ENCODE peak calls at places on chromosome 19, in seven cellular contexts. S is suprapubic skin; H is AG09309; P is CD8-positive, alpha-beta T cell; V is HL-60; N is omental fat pad; E is cardiac muscle cell. X is an unnamed sample.

GRCh38 chr19:48006762-48007161 is 12.3 kb downstream of the ELSPBP1 start:
- DNase-seq in S (no peak), H (no peak), P (no peak), V (no peak), N (no peak), E (no peak), X (no peak)

GRCh38 chr19:7932276-7932929 is 6.5 kb upstream of the CTXN1 start:
- DNase-seq in S (no peak), H (no peak), P (no peak), V (no peak), N (no peak), E (no peak), X (no peak)

GRCh38 chr19:56321981-56322558 is 7.4 kb upstream of the ZSCAN5A start:
- DNase-seq in S (no peak), H (no peak), P (no peak), V (peak), N (no peak), E (no peak), X (no peak)

GRCh38 chr19:45485301-45486077 is 11.4 kb downstream of the RTN2 start:
- DNase-seq in S (peak), H (peak), P (peak), V (peak), N (peak), E (peak), X (peak)

GRCh38 chr19:3509566-3509989 is 3.5 kb downstream of the FZR1 start:
- DNase-seq in S (no peak), H (no peak), P (no peak), V (no peak), N (no peak), E (no peak), X (no peak)

GRCh38 chr19:32598022-32598421 is 17.0 kb downstream of the PDCD5 start:
- DNase-seq in S (no peak), H (no peak), P (no peak), V (no peak), N (no peak), E (no peak), X (no peak)

GRCh38 chr19:43631491-43631890 is 8.2 kb downstream of the CADM4 start:
- DNase-seq in S (no peak), H (no peak), P (no peak), V (no peak), N (no peak), E (no peak), X (no peak)

GRCh38 chr19:48487944-48488343 is 18.8 kb downstream of the CYTH2 start:
- DNase-seq in S (no peak), H (peak), P (no peak), V (no peak), N (peak), E (no peak), X (no peak)

GRCh38 chr19:10518444-10519361 is 1.5 kb upstream of the S1PR5 start:
- DNase-seq in S (no peak), H (no peak), P (peak), V (no peak), N (no peak), E (no peak), X (no peak)

GRCh38 chr19:19490247-19490968 is 24.9 kb downstream of the TSSK6 start:
- DNase-seq in S (no peak), H (peak), P (peak), V (peak), N (peak), E (peak), X (peak)

GRCh38 chr19:56085571-56086275 is 35.4 kb downstream of the ZNF787 start:
- DNase-seq in S (no peak), H (no peak), P (no peak), V (no peak), N (no peak), E (no peak), X (no peak)

GRCh38 chr19:7004313-7004931 is 16.8 kb downstream of the MBD3L2B start:
- DNase-seq in S (no peak), H (no peak), P (no peak), V (peak), N (no peak), E (peak), X (no peak)

GRCh38 chr19:18444513-18444912 is 6.6 kb upstream of the ISYNA1 start:
- DNase-seq in S (no peak), H (no peak), P (no peak), V (no peak), N (no peak), E (no peak), X (no peak)

GRCh38 chr19:11784356-11784755 is 14.0 kb upstream of the ZNF491 start:
- DNase-seq in S (no peak), H (no peak), P (no peak), V (no peak), N (no peak), E (no peak), X (no peak)

GRCh38 chr19:11296264-11296663 is 304 bp downstream of the TSPAN16 start:
- DNase-seq in S (no peak), H (no peak), P (no peak), V (peak), N (no peak), E (no peak), X (no peak)

GRCh38 chr19:33938821-33939220 is 142.2 kb downstream of the KCTD15 start:
- DNase-seq in S (no peak), H (no peak), P (no peak), V (no peak), N (no peak), E (no peak), X (no peak)

GRCh38 chr19:44722131-44723121 is 23.5 kb downstream of the CEACAM16 start:
- DNase-seq in S (no peak), H (no peak), P (no peak), V (peak), N (no peak), E (no peak), X (no peak)

GRCh38 chr19:48858984-48859710 is 9.3 kb downstream of the PLEKHA4 start:
- DNase-seq in S (no peak), H (no peak), P (peak), V (peak), N (no peak), E (no peak), X (no peak)

GRCh38 chr19:10855879-10856522 is 7.8 kb downstream of the C19orf38 start:
- DNase-seq in S (no peak), H (no peak), P (no peak), V (peak), N (no peak), E (peak), X (no peak)

GRCh38 chr19:6092329-6093286 is 17.7 kb downstream of the RFX2 start:
- DNase-seq in S (peak), H (no peak), P (no peak), V (no peak), N (no peak), E (peak), X (peak)

GRCh38 chr19:2950286-2951124 is 5.7 kb upstream of the ZNF77 start:
- DNase-seq in S (peak), H (peak), P (peak), V (peak), N (peak), E (peak), X (peak)

GRCh38 chr19:33946535-33947323 is 150.1 kb downstream of the KCTD15 start:
- DNase-seq in S (peak), H (no peak), P (no peak), V (no peak), N (no peak), E (no peak), X (no peak)

GRCh38 chr19:32891609-32892008 is 22.0 kb upstream of the SLC7A9 start:
- DNase-seq in S (no peak), H (no peak), P (no peak), V (no peak), N (no peak), E (no peak), X (no peak)

GRCh38 chr19:45251452-45252354 is 632 bp downstream of the MARK4 start:
- DNase-seq in S (no peak), H (no peak), P (no peak), V (no peak), N (no peak), E (peak), X (no peak)

GRCh38 chr19:9144920-9145319 is 4.7 kb downstream of the ZNF317 start:
- DNase-seq in S (no peak), H (no peak), P (no peak), V (no peak), N (no peak), E (no peak), X (no peak)

GRCh38 chr19:9139609-9140158 is 513 bp upstream of the ZNF317 start:
- DNase-seq in S (no peak), H (no peak), P (no peak), V (no peak), N (no peak), E (no peak), X (no peak)

DNA sequence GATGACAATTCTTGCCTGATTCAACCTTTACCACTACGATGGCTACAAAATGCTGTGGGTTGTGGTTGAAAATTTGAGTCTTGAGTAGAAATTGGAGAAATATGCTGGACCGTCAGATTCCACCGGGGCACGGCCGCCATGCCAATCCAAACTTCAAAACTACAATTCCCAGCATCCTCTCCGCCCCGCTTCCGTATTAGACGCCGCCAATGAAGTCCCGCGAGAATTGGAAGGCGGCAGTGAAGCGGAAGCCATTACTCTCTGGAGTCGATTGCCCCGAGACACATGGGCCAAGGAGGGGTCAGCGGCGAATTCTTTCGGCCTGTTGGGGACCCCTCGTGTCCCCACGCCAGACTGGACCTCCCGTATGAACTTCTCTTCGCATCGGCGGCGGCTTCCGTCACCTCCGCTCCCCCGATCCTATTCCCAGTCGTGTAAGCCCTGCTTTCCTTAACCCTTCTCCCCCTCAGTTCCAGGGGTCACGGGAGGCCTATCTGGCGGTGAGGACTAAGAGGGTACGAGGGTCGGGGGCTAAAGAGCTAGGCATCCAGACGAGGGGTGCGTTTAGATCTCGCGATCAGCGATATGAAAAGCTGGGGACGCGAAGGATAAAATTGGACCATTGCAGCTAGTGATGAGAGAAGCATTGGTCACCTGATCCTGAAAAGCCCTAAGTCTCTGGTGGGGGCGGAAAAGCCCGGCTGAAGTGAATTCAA is at the start of gene ZNF317:
- DNase-seq in S (peak), H (peak), P (peak), V (peak), N (peak), E (peak), X (peak)
- TF ChIP-seq CTCF in S (no peak), H (no peak), P (no peak), V (no peak), N (no peak), E (no peak), X (no peak)

GRCh38 chr19:41540041-41540695 is 35.8 kb upstream of the CEACAM21 start:
- DNase-seq in S (no peak), H (no peak), P (no peak), V (no peak), N (no peak), E (no peak), X (no peak)
- TF ChIP-seq CTCF in S (no peak), H (no peak), P (no peak), V (no peak), N (no peak), E (no peak), X (no peak)

DNA sequence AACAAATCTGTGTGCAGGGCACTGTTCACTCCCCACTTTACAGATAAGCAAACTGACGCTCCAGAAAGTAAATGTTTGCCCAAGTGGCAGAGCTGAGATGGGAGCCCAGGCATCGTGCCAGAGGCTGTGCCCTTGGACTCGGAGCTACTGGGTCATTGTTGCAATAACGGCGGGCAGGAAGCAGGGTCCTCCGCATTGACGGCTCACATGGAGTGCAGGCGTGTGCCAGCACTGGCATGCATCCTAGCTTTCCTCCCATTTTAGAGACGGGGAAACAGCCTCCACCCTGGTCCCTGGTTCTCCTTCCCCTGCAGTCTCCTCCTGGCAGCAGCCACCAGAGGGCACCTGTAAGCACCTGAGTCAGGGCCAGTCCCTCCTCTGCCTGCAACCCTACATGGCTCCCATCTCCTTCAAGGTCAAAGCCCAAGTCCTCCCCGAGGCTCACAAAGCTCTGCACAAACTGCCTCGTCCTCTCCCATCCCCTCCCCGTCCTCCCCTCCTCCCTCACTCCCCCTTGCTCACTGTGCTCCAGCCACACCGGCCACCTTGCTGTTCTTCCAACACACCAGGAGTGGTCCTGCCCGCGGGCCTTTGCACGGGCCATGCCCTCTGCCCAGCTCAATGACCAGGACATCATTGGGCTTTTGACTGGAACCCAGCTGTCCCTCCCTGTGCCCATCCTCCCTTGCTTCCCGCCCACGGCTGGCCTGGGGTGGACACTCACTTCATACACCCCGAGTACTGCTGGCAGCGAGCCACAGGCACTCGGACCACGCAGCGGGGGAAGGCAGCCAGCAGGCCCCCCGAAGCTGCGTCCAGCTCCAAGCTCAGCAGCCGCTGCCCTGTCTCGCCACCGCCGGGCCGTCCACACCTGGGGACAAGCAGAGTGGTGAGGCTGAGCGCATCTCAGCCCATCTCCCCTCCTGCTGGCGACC is 7.7 kb upstream of the LRG1 start:
- DNase-seq in S (no peak), H (no peak), P (no peak), V (peak), N (no peak), E (no peak), X (no peak)
- TF ChIP-seq CTCF in S (no peak), H (peak), P (no peak), V (peak), N (no peak), E (peak), X (peak)

DNA sequence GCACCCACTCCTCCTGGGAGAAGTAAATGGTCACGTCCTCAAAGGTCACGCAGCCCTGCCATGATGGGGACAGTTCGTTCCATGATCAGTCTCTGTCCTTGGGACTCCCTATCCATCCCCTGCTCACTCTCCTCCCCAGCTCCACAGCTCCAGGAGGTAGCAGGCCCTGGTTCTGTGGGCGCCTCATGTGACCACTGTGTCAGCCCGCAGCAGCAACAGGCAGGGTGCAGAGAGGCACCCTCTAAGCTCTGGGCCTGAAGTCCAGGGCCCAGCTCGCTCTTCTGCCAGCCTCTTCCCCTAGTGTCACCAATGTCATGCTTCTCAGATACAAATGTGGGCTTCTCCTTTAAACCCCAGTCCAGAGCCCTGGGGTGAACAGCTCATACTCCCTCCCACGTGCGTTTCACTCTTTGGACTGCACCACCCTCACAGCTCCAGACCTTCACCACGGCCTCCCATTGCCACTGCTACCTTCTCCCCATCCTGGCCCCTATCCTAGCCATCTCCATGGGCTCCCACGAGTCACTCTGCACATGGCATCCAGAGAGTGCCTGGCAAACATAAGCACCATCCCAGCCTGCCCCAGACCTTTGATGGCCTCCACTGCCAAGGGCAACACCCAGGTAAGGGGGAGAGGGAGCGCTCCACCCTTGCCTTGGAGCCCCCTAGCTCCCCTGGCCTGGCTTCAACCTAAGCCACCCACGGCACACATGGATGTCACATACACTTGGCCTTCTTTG is 2.9 kb downstream of the ZNF792 start:
- DNase-seq in S (no peak), H (no peak), P (no peak), V (no peak), N (no peak), E (no peak), X (no peak)
- TF ChIP-seq CTCF in S (no peak), H (no peak), P (no peak), V (no peak), N (no peak), E (no peak), X (no peak)

DNA sequence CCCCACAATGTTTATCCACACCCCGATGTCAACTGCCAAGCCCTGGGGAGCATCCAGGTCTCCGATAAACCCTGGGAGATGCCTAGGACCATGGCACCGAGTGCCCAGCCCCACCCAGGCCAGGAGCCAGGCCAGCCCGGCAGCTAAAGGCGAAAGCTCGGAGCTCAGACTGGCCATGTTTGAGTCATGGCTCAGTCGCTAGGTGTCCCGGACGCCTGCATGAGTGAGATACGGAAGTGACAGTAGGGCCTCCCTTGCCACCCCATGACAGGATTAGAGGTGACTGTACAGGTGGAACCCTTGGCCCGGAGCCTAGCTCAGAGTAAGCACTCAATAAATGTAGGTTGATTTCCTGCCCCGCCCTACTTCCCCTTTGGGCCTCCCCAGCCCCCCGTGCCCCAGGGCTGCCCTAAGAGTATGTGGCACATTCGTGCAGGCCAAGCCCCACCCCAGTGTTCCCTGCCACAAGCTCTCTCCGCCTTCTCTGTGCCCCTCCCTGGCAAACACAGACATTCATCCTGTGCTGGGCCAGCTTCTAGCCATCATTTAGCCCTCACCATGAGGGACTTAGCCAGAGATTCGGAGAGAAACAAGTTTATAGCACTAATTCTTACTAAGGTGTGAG is 5.8 kb upstream of the TPM4 start:
- DNase-seq in S (peak), H (no peak), P (peak), V (peak), N (no peak), E (no peak), X (no peak)
- TF ChIP-seq CTCF in S (no peak), H (no peak), P (peak), V (no peak), N (no peak), E (no peak), X (no peak)

GRCh38 chr19:1072371-1073015 is 5.5 kb downstream of the ARHGAP45 start:
- DNase-seq in S (no peak), H (no peak), P (no peak), V (no peak), N (no peak), E (no peak), X (no peak)

GRCh38 chr19:1069009-1069779 is 2.2 kb downstream of the ARHGAP45 start:
- DNase-seq in S (no peak), H (no peak), P (peak), V (peak), N (no peak), E (no peak), X (no peak)

GRCh38 chr19:1070931-1071791 is 4.2 kb downstream of the ARHGAP45 start:
- DNase-seq in S (no peak), H (no peak), P (no peak), V (no peak), N (no peak), E (peak), X (no peak)

GRCh38 chr19:1068111-1069001 is 1.4 kb downstream of the ARHGAP45 start:
- DNase-seq in S (no peak), H (no peak), P (peak), V (peak), N (no peak), E (no peak), X (no peak)

DNA sequence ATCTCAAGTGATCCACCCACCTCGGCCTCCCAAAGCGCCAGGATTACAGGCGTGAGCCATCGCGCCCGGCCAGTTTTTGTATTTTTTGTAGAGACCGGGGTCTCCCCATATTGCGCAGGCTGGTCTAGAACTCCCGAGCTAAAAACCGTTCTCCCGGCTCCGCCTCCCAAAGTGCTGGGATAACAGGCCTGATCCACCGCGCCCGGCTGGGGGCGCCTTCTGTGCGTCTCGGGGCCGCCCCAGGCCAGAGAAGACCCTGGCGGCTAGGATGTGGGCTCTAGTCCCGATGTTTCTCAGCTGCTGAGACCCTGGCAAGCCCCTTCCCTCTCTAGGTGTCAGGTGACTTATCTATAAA is 3.6 kb downstream of the ARHGAP45 start:
- DNase-seq in S (no peak), H (no peak), P (no peak), V (no peak), N (no peak), E (no peak), X (no peak)
- TF ChIP-seq CTCF in S (no peak), H (peak), P (no peak), V (no peak), N (no peak), E (peak), X (no peak)

X was measured in D721Med.